ENCODE peak calls at places on chromosome 13, in six cellular contexts. K, L, T, B, U and J are unnamed samples.

GRCh38 chr13:33472446-33472845 is 186.9 kb upstream of the STARD13 start:
- DNase-seq in K (no peak), L (no peak), T (no peak), B (no peak), U (no peak), J (no peak)

GRCh38 chr13:113098163-113098732 is 7.3 kb upstream of the F7 start:
- DNase-seq in K (no peak), L (no peak), T (no peak), B (no peak), U (no peak), J (no peak)

GRCh38 chr13:105485061-105485460 is 1050.4 kb downstream of the EFNB2 start:
- DNase-seq in K (no peak), L (no peak), T (no peak), B (no peak), U (no peak), J (no peak)

GRCh38 chr13:91745962-91746361 is 347.5 kb downstream of the GPC5 start:
- DNase-seq in K (no peak), L (no peak), T (no peak), B (no peak), U (no peak), J (no peak)

GRCh38 chr13:51769455-51770127 is 34.4 kb downstream of the DHRS12 start:
- DNase-seq in K (no peak), L (peak; percentile 48), T (peak; percentile 92), B (peak; percentile 52), U (no peak), J (no peak)

GRCh38 chr13:32695602-32696250 is 109.5 kb downstream of the PDS5B start:
- DNase-seq in K (no peak), L (peak; percentile 3), T (no peak), B (no peak), U (no peak), J (no peak)

GRCh38 chr13:89066868-89067466 is 1395.8 kb downstream of the SLITRK5 start:
- DNase-seq in K (peak; percentile 70), L (peak; percentile 38), T (no peak), B (peak; percentile 24), U (peak; percentile 68), J (no peak)

GRCh38 chr13:71591380-71591779 is 275.6 kb downstream of the DACH1 start:
- DNase-seq in K (no peak), L (no peak), T (no peak), B (no peak), U (no peak), J (no peak)

GRCh38 chr13:100597253-100597652 is 8.7 kb upstream of the GGACT start:
- DNase-seq in K (no peak), L (no peak), T (no peak), B (peak; percentile 32), U (no peak), J (no peak)

GRCh38 chr13:113668491-113668971 is 1.5 kb downstream of the GRK1 start:
- DNase-seq in K (no peak), L (no peak), T (peak; percentile 46), B (no peak), U (no peak), J (no peak)

GRCh38 chr13:100534147-100534818 is 54.3 kb downstream of the GGACT start:
- DNase-seq in K (no peak), L (no peak), T (no peak), B (no peak), U (no peak), J (no peak)

GRCh38 chr13:37884026-37884425 is 14.5 kb upstream of the TRPC4 start:
- DNase-seq in K (no peak), L (no peak), T (no peak), B (no peak), U (no peak), J (no peak)

GRCh38 chr13:109778102-109778542 is 8.3 kb downstream of the IRS2 start:
- DNase-seq in K (peak; percentile 37), L (no peak), T (no peak), B (peak; percentile 63), U (peak; percentile 56), J (no peak)

GRCh38 chr13:77833331-77833863 is 85.2 kb downstream of the EDNRB start:
- DNase-seq in K (peak; percentile 13), L (peak; percentile 87), T (no peak), B (peak; percentile 87), U (no peak), J (no peak)

GRCh38 chr13:74825170-74825948 is 656.6 kb downstream of the TBC1D4 start:
- DNase-seq in K (no peak), L (peak; percentile 85), T (no peak), B (peak; percentile 91), U (peak; percentile 84), J (no peak)

GRCh38 chr13:113649212-113649611 is 8.8 kb downstream of the ATP4B start:
- DNase-seq in K (no peak), L (no peak), T (peak; percentile 48), B (no peak), U (no peak), J (no peak)

GRCh38 chr13:109657395-109657794 is 129.0 kb downstream of the IRS2 start:
- DNase-seq in K (no peak), L (peak; percentile 38), T (no peak), B (no peak), U (no peak), J (no peak)

GRCh38 chr13:65985632-65986031 is 1244.5 kb downstream of the PCDH9 start:
- DNase-seq in K (peak; percentile 47), L (no peak), T (no peak), B (no peak), U (peak; percentile 34), J (no peak)

GRCh38 chr13:30504081-30504480 is 38.3 kb upstream of the HMGB1 start:
- DNase-seq in K (no peak), L (peak; percentile 67), T (no peak), B (peak; percentile 20), U (no peak), J (no peak)

GRCh38 chr13:75770164-75771145 is 134.3 kb downstream of the LMO7 start:
- DNase-seq in K (no peak), L (no peak), T (no peak), B (peak; percentile 48), U (no peak), J (no peak)

GRCh38 chr13:31885994-31886393 is 145.6 kb upstream of the FRY start:
- DNase-seq in K (no peak), L (peak; percentile 39), T (no peak), B (peak; percentile 71), U (no peak), J (no peak)

GRCh38 chr13:96967248-96967745 is 27.0 kb downstream of the OXGR1 start:
- DNase-seq in K (no peak), L (no peak), T (no peak), B (no peak), U (peak; percentile 26), J (no peak)

GRCh38 chr13:24627090-24627714 is 53.0 kb upstream of the ATP12A start:
- DNase-seq in K (peak; percentile 68), L (peak; percentile 22), T (no peak), B (peak; percentile 20), U (peak; percentile 54), J (no peak)

GRCh38 chr13:24625870-24626419 is 54.3 kb upstream of the ATP12A start:
- DNase-seq in K (no peak), L (no peak), T (no peak), B (no peak), U (no peak), J (no peak)

GRCh38 chr13:24627864-24628418 is 52.3 kb upstream of the ATP12A start:
- DNase-seq in K (no peak), L (no peak), T (no peak), B (no peak), U (no peak), J (no peak)

GRCh38 chr13:24625324-24625723 is 54.9 kb upstream of the ATP12A start:
- DNase-seq in K (no peak), L (peak; percentile 44), T (no peak), B (no peak), U (no peak), J (no peak)

DNA sequence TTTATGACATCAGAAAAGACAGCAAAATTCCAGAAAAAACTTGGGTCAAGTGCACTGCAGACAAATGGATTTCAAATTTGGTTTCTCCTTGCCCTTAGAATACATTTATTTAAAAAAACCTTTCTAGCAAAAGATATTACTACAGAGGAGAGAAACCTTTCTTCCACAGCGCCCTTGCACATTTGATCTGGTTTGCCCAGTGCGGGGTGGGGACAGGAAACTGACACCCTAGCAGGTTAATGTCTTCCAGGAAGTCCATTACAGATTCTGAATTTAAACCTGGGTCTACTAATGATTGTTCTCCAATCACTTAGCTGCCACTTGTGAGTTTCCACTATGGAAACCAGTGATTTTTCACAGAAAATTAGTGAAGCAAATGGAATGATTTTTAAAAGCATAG is 53.8 kb upstream of the ATP12A start:
- DNase-seq in K (peak; percentile 27), L (no peak), T (no peak), B (no peak), U (no peak), J (no peak)
- TF ChIP-seq CTCF in K (no peak), L (no peak), T (no peak), B (no peak), U (no peak), J (no peak)

GRCh38 chr13:35760678-35761308 is 284.3 kb upstream of the MAB21L1 start:
- DNase-seq in K (no peak), L (no peak), T (no peak), B (no peak), U (no peak), J (no peak)
- H3K4me3 ChIP-seq in K (no peak overlapping the region), L (no peak overlapping the region), T (no peak overlapping the region), B (no peak overlapping the region), U (no peak overlapping the region), J (no peak overlapping the region)

GRCh38 chr13:23385931-23386330 is 47.6 kb downstream of the SACS start:
- DNase-seq in K (no peak), L (no peak), T (no peak), B (no peak), U (no peak), J (no peak)
- TF ChIP-seq CTCF in K (no peak), L (no peak), T (no peak), B (no peak), U (no peak), J (no peak)

GRCh38 chr13:112067121-112067741 is at the start of gene SOX1:
- DNase-seq in K (peak; percentile 11), L (peak; percentile 17), T (no peak), B (no peak), U (no peak), J (no peak)

GRCh38 chr13:112069063-112069726 is 2.2 kb downstream of the SOX1 start:
- DNase-seq in K (no peak), L (no peak), T (no peak), B (no peak), U (no peak), J (no peak)

GRCh38 chr13:112069727-112070300 is 2.9 kb downstream of the SOX1 start:
- DNase-seq in K (no peak), L (no peak), T (no peak), B (no peak), U (no peak), J (no peak)

GRCh38 chr13:112067871-112068305 is 939 bp downstream of the SOX1 start:
- DNase-seq in K (peak; percentile 19), L (peak; percentile 14), T (no peak), B (peak; percentile 25), U (no peak), J (no peak)

GRCh38 chr13:112068531-112069062 is 1.6 kb downstream of the SOX1 start:
- DNase-seq in K (no peak), L (no peak), T (no peak), B (no peak), U (no peak), J (no peak)
- H3K4me3 ChIP-seq in K (no peak overlapping the region), L (no peak overlapping the region), T (no peak overlapping the region), B (no peak overlapping the region), U (no peak overlapping the region), J (no peak overlapping the region)